ENCODE peak calls at places on chromosomes 4 and X, in ten cellular contexts. E is T-helper 9 cell; C is cardiac muscle cell; Y is activated naive CD8-positive, alpha-beta T cell treated with anti-CD3 and anti-CD28 coated beads, Interleukin-2, amount 50 U/mL, for 24 hours; Q is HEK293T; D is NCI-H1105; S is NCI-H2081; U is NCI-H1417; V is stimulated activated CD8-positive, alpha-beta memory T cell treated with anti-CD3 and anti-CD28 coated beads, Interleukin-12 subunit alpha, Interleukin-12 subunit beta, amount 100 ng/mL, for 4 hours; L is GDM1. T is an unnamed sample.

GRCh38 chrX:39936886-39937770 is 160.6 kb downstream of the BCOR start:
- DNase-seq in E (no peak), C (no peak), Y (peak; percentile 10), Q (no peak), D (no peak), S (no peak), U (no peak), V (no peak), L (peak; percentile 71), T (no peak)

GRCh38 chr4:183229397-183229796 is 90.7 kb downstream of the CLDN22 start:
- DNase-seq in E (no peak), C (no peak), Y (no peak), Q (no peak), D (no peak), S (no peak), U (no peak), V (no peak), L (no peak), T (no peak)

GRCh38 chrX:17788439-17788838 is 51.1 kb downstream of the SCML1 start:
- DNase-seq in E (peak; percentile 18), C (peak; percentile 42), Y (peak; percentile 22), Q (peak; percentile 80), D (no peak), S (peak; percentile 27), U (peak; percentile 60), V (no peak), L (no peak), T (peak; percentile 26)

GRCh38 chr4:26787461-26788340 is 72.9 kb upstream of the STIM2 start:
- DNase-seq in E (peak; percentile 12), C (peak; percentile 7), Y (peak; percentile 62), Q (peak; percentile 9), D (no peak), S (peak; percentile 71), U (no peak), V (peak; percentile 2), L (no peak), T (peak; percentile 60)

GRCh38 chr4:38025665-38026064 is 65.5 kb downstream of the PTTG2 start:
- DNase-seq in E (no peak), C (peak; percentile 31), Y (no peak), Q (no peak), D (no peak), S (no peak), U (no peak), V (no peak), L (no peak), T (no peak)

GRCh38 chr4:112550728-112551127 is 34.7 kb upstream of the NEUROG2 start:
- DNase-seq in E (no peak), C (no peak), Y (no peak), Q (no peak), D (no peak), S (no peak), U (no peak), V (no peak), L (no peak), T (no peak)

GRCh38 chr4:148749403-148749802 is 307.2 kb upstream of the NR3C2 start:
- DNase-seq in E (no peak), C (no peak), Y (no peak), Q (no peak), D (no peak), S (no peak), U (no peak), V (no peak), L (no peak), T (no peak)

GRCh38 chrX:50579955-50580354 is 109.3 kb upstream of the DGKK start:
- DNase-seq in E (no peak), C (peak; percentile 70), Y (peak; percentile 3), Q (peak; percentile 65), D (peak; percentile 2), S (peak; percentile 57), U (peak; percentile 59), V (no peak), L (peak; percentile 47), T (peak; percentile 69)

GRCh38 chrX:69165116-69165651 is at the start of gene PJA1:
- DNase-seq in E (peak; percentile 52), C (peak; percentile 76), Y (peak; percentile 72), Q (peak; percentile 84), D (peak; percentile 62), S (peak; percentile 79), U (peak; percentile 32), V (peak; percentile 60), L (peak; percentile 36), T (peak; percentile 36)

GRCh38 chr4:85489273-85489672 is 14.3 kb downstream of the ARHGAP24 start:
- DNase-seq in E (no peak), C (no peak), Y (no peak), Q (no peak), D (no peak), S (no peak), U (peak; percentile 35), V (no peak), L (no peak), T (no peak)

GRCh38 chrX:130299279-130300009 is 30.7 kb upstream of the ZNF280C start:
- DNase-seq in E (no peak), C (peak; percentile 1), Y (no peak), Q (no peak), D (peak; percentile 79), S (peak; percentile 55), U (peak; percentile 4), V (no peak), L (no peak), T (no peak)

GRCh38 chrX:102832661-102833060 is 104.4 kb upstream of the RAB40AL start:
- DNase-seq in E (no peak), C (no peak), Y (no peak), Q (no peak), D (no peak), S (peak; percentile 9), U (no peak), V (no peak), L (no peak), T (peak; percentile 53)